ENCODE peak calls at places on chromosomes 6 and 20, in six cellular contexts. L, J, N, K, X and C are unnamed samples.

GRCh38 chr6:39933669-39934059 is 598 bp downstream of the MOCS1 start:
- DNase-seq in L (no peak), J (no peak), N (no peak), K (no peak), X (no peak), C (no peak)

GRCh38 chr6:145630598-145630997 is 104.7 kb downstream of the EPM2A start:
- DNase-seq in L (no peak), J (no peak), N (no peak), K (no peak), X (no peak), C (no peak)

GRCh38 chr6:170094686-170095272 is 196.1 kb downstream of the DLL1 start:
- DNase-seq in L (no peak), J (no peak), N (no peak), K (no peak), X (no peak), C (no peak)

GRCh38 chr6:12548526-12548925 is 168.0 kb upstream of the PHACTR1 start:
- DNase-seq in L (no peak), J (no peak), N (no peak), K (no peak), X (peak), C (no peak)

GRCh38 chr20:53080412-53080962 is 108.3 kb downstream of the TSHZ2 start:
- DNase-seq in L (no peak), J (no peak), N (no peak), K (no peak), X (no peak), C (no peak)

GRCh38 chr20:41499961-41500725 is 118.0 kb downstream of the CHD6 start:
- DNase-seq in L (no peak), J (no peak), N (no peak), K (no peak), X (peak), C (no peak)

GRCh38 chr6:153044295-153044694 is 41.8 kb upstream of the MTRF1L start:
- DNase-seq in L (no peak), J (no peak), N (no peak), K (peak), X (no peak), C (no peak)

GRCh38 chr6:84809504-84809903 is 45.1 kb upstream of the TBX18 start:
- DNase-seq in L (no peak), J (no peak), N (no peak), K (no peak), X (no peak), C (no peak)

GRCh38 chr6:28907394-28907793 is 16.4 kb downstream of the TRIM27 start:
- DNase-seq in L (no peak), J (no peak), N (no peak), K (peak), X (peak), C (no peak)

GRCh38 chr6:124149646-124150045 is 346.0 kb downstream of the NKAIN2 start:
- DNase-seq in L (no peak), J (no peak), N (no peak), K (no peak), X (no peak), C (no peak)

GRCh38 chr20:47785321-47785899 is at the start of gene SULF2:
- DNase-seq in L (no peak), J (no peak), N (no peak), K (no peak), X (no peak), C (no peak)

GRCh38 chr6:27582928-27583725 is 110.2 kb upstream of the ZNF184 start:
- DNase-seq in L (no peak), J (no peak), N (no peak), K (peak), X (peak), C (no peak)